ENCODE peak calls at places on chromosomes 7 and 10, in ten cellular contexts. T is ELR; E is stimulated activated CD4-positive, alpha-beta T cell treated with anti-CD3 and anti-CD28 coated beads, Interleukin-15, amount 100 ng/mL, for 24 hours; C is fibroblast of villous mesenchyme; H is CD4-positive, alpha-beta T cell; F is AG09309; J is activated CD4-positive, alpha-beta T cell treated with anti-CD3 and anti-CD28 coated beads, Interleukin-2, amount 50 U/mL, for 4 hours; Q is LoVo; A is GM12892; O is Calu3. R is an unnamed sample.

GRCh38 chr7:65966167-65966566 is 15.8 kb downstream of the GUSB start:
- DNase-seq in C (no peak), J (no peak), O (no peak), A (no peak), F (no peak), T (no peak), E (no peak), H (no peak), Q (no peak), R (no peak)

GRCh38 chr7:48059706-48060105 is 24.4 kb downstream of the C7orf57 start:
- DNase-seq in H (no peak), F (no peak), T (no peak), J (no peak), Q (no peak), C (no peak), A (no peak), E (no peak), O (no peak), R (no peak)

GRCh38 chr7:34672430-34672829 is 14.4 kb downstream of the NPSR1 start:
- DNase-seq in Q (no peak), A (no peak), J (no peak), H (no peak), O (peak), F (no peak), C (no peak), T (peak), E (no peak), R (no peak)

GRCh38 chr7:49187543-49188268 is 263.4 kb downstream of the CDC14C start:
- DNase-seq in O (peak), H (no peak), A (no peak), C (no peak), Q (no peak), T (no peak), E (no peak), F (no peak), J (no peak), R (no peak)

GRCh38 chr10:24904830-24905229 is 47.6 kb downstream of the PRTFDC1 start:
- DNase-seq in A (no peak), C (no peak), H (no peak), F (no peak), J (no peak), Q (peak), E (no peak), O (no peak), T (no peak), R (no peak)

GRCh38 chr10:6119423-6119822 is 30.6 kb downstream of the RBM17 start:
- DNase-seq in H (no peak), Q (no peak), C (no peak), T (no peak), A (no peak), F (no peak), O (no peak), J (no peak), E (peak), R (no peak)

GRCh38 chr7:100119701-100120517 is 475 bp downstream of the CNPY4 start:
- DNase-seq in A (peak), H (peak), F (no peak), T (peak), C (peak), O (peak), E (peak), J (peak), Q (no peak), R (peak)

GRCh38 chr10:132129431-132129830 is 57.3 kb upstream of the DPYSL4 start:
- DNase-seq in O (no peak), T (no peak), F (no peak), Q (no peak), H (no peak), E (no peak), C (no peak), A (no peak), J (no peak), R (no peak)

GRCh38 chr10:25547391-25547790 is 372.6 kb downstream of the GPR158 start:
- DNase-seq in E (no peak), J (no peak), Q (no peak), O (no peak), T (no peak), C (no peak), H (no peak), F (no peak), A (no peak), R (no peak)

GRCh38 chr10:124381011-124381591 is 37.6 kb downstream of the OAT start:
- DNase-seq in A (no peak), F (no peak), J (no peak), H (no peak), C (peak), T (no peak), E (no peak), Q (no peak), O (no peak), R (peak)

GRCh38 chr7:22936246-22936645 is 77.7 kb downstream of the HYCC1 start:
- DNase-seq in H (no peak), T (no peak), F (no peak), C (no peak), A (no peak), Q (no peak), O (no peak), J (no peak), E (no peak), R (no peak)

R was measured in HepG2.